ENCODE peak calls at places on chromosomes 3 and 15, in nine cellular contexts. O, G, K, Q, T, L, R, S and Y are unnamed samples.

GRCh38 chr15:61383421-61383820 is 154.3 kb upstream of the RORA start:
- DNase-seq in O (no peak), G (no peak), K (no peak), Q (peak), T (peak), L (no peak), R (peak), S (no peak), Y (peak)

GRCh38 chr3:24375947-24376384 is 118.7 kb downstream of the THRB start:
- DNase-seq in O (no peak), G (no peak), K (no peak), Q (no peak), T (no peak), L (no peak), R (no peak), S (no peak), Y (no peak)

GRCh38 chr3:192207239-192207638 is 520.1 kb downstream of the FGF12 start:
- DNase-seq in O (no peak), G (no peak), K (no peak), Q (no peak), T (no peak), L (no peak), R (no peak), S (no peak), Y (no peak)

GRCh38 chr3:120182613-120183524 is 88.6 kb upstream of the GSK3B start:
- DNase-seq in O (no peak), G (no peak), K (no peak), Q (peak), T (no peak), L (no peak), R (no peak), S (no peak), Y (no peak)

GRCh38 chr3:68173230-68173629 is 518.8 kb upstream of the SUCLG2 start:
- DNase-seq in O (no peak), G (no peak), K (no peak), Q (no peak), T (no peak), L (no peak), R (no peak), S (no peak), Y (no peak)

GRCh38 chr3:106018111-106018510 is 149.3 kb upstream of the CBLB start:
- DNase-seq in O (no peak), G (no peak), K (no peak), Q (no peak), T (no peak), L (no peak), R (no peak), S (no peak), Y (no peak)

GRCh38 chr3:123576119-123576518 is 8.7 kb downstream of the HACD2 start:
- DNase-seq in O (no peak), G (no peak), K (no peak), Q (no peak), T (no peak), L (no peak), R (no peak), S (no peak), Y (no peak)

GRCh38 chr15:31437686-31438085 is 111.1 kb downstream of the KLF13 start:
- DNase-seq in O (no peak), G (no peak), K (no peak), Q (no peak), T (no peak), L (no peak), R (no peak), S (no peak), Y (no peak)

GRCh38 chr3:195889843-195890407 is 18.4 kb downstream of the TNK2 start:
- DNase-seq in O (peak), G (no peak), K (no peak), Q (no peak), T (no peak), L (no peak), R (no peak), S (no peak), Y (no peak)

GRCh38 chr3:126022741-126023359 is 53.9 kb downstream of the ROPN1B start:
- DNase-seq in O (no peak), G (no peak), K (no peak), Q (no peak), T (no peak), L (no peak), R (no peak), S (no peak), Y (no peak)

GRCh38 chr3:16900779-16901440 is 16.2 kb downstream of the PLCL2 start:
- DNase-seq in O (no peak), G (no peak), K (no peak), Q (no peak), T (no peak), L (no peak), R (no peak), S (no peak), Y (no peak)

GRCh38 chr15:100337422-100338044 is 4.2 kb downstream of the ADAMTS17 start:
- DNase-seq in O (no peak), G (no peak), K (no peak), Q (no peak), T (no peak), L (no peak), R (no peak), S (no peak), Y (no peak)

GRCh38 chr3:176816937-176817336 is 380.3 kb downstream of the TBL1XR1 start:
- DNase-seq in O (no peak), G (no peak), K (no peak), Q (no peak), T (no peak), L (no peak), R (no peak), S (no peak), Y (no peak)

GRCh38 chr15:40388941-40389823 is 6.7 kb downstream of the KNSTRN start:
- DNase-seq in O (no peak), G (no peak), K (no peak), Q (no peak), T (no peak), L (peak), R (peak), S (no peak), Y (no peak)

GRCh38 chr3:52245322-52246263 is at the start of gene PPM1M:
- DNase-seq in O (peak), G (no peak), K (peak), Q (no peak), T (no peak), L (peak), R (no peak), S (peak), Y (no peak)

GRCh38 chr15:70170096-70170699 is 72.5 kb upstream of the TLE3 start:
- DNase-seq in O (no peak), G (no peak), K (no peak), Q (no peak), T (no peak), L (no peak), R (no peak), S (no peak), Y (no peak)

GRCh38 chr3:177437513-177438337 is 240.4 kb upstream of the TBL1XR1 start:
- DNase-seq in O (no peak), G (no peak), K (no peak), Q (no peak), T (no peak), L (no peak), R (no peak), S (no peak), Y (no peak)

GRCh38 chr3:28718074-28718849 is 369.6 kb upstream of the AZI2 start:
- DNase-seq in O (no peak), G (no peak), K (no peak), Q (no peak), T (no peak), L (no peak), R (no peak), S (no peak), Y (no peak)

GRCh38 chr3:101144080-101144479 is 150.9 kb upstream of the ABI3BP start:
- DNase-seq in O (no peak), G (no peak), K (peak), Q (no peak), T (no peak), L (no peak), R (no peak), S (no peak), Y (no peak)

GRCh38 chr3:133037440-133037839 is 751 bp upstream of the TMEM108 start:
- DNase-seq in O (no peak), G (no peak), K (no peak), Q (no peak), T (no peak), L (peak), R (no peak), S (no peak), Y (no peak)

GRCh38 chr15:35751421-35752133 is 205.6 kb upstream of the DPH6 start:
- DNase-seq in O (peak), G (peak), K (peak), Q (peak), T (peak), L (no peak), R (peak), S (peak), Y (no peak)